ENCODE peak calls at places on chromosome 13, in six cellular contexts. L, O, H, N, J and S are unnamed samples.

GRCh38 chr13:110055089-110055488 is 251.9 kb downstream of the COL4A1 start:
- DNase-seq in J (peak), L (no peak), O (no peak), H (no peak), N (no peak), S (no peak)

GRCh38 chr13:22698477-22698876 is 482.3 kb upstream of the SGCG start:
- DNase-seq in O (no peak), N (no peak), H (no peak), L (no peak), J (no peak), S (no peak)

GRCh38 chr13:113187263-113187669 is 21.2 kb downstream of the PCID2 start:
- DNase-seq in O (peak), H (peak), N (peak), L (peak), J (peak), S (peak)

GRCh38 chr13:26465954-26466353 is 91.5 kb upstream of the WASF3 start:
- DNase-seq in L (no peak), N (no peak), H (no peak), O (no peak), J (no peak), S (no peak)

GRCh38 chr13:29578300-29579048 is 17.0 kb downstream of the SLC7A1 start:
- DNase-seq in L (no peak), H (no peak), N (no peak), O (no peak), J (no peak), S (no peak)

GRCh38 chr13:98443329-98443728 is 133.6 kb downstream of the STK24 start:
- DNase-seq in N (no peak), J (no peak), O (peak), L (peak), H (peak), S (no peak)

GRCh38 chr13:112118451-112119064 is 51.6 kb downstream of the SOX1 start:
- DNase-seq in J (no peak), H (no peak), O (no peak), N (no peak), L (no peak), S (no peak)

GRCh38 chr13:74145249-74145970 is 11.2 kb upstream of the KLF12 start:
- DNase-seq in J (no peak), L (peak), O (no peak), H (no peak), N (no peak), S (peak)

GRCh38 chr13:98938801-98939200 is 39.1 kb downstream of the DOCK9 start:
- DNase-seq in H (no peak), L (no peak), N (no peak), O (peak), J (no peak), S (no peak)

GRCh38 chr13:113548778-113549621 is 35.6 kb upstream of the TFDP1 start:
- DNase-seq in N (no peak), O (no peak), J (no peak), H (no peak), L (no peak), S (no peak)

GRCh38 chr13:47757681-47758080 is 243.4 kb downstream of the SUCLA2 start:
- DNase-seq in J (no peak), L (no peak), O (no peak), H (no peak), N (no peak), S (no peak)

GRCh38 chr13:39245688-39246087 is 207.4 kb downstream of the NHLRC3 start:
- DNase-seq in H (no peak), O (no peak), L (no peak), N (no peak), J (no peak), S (no peak)

GRCh38 chr13:77300176-77301141 is 26.4 kb downstream of the MYCBP2 start:
- DNase-seq in N (no peak), J (no peak), L (peak), O (peak), H (peak), S (no peak)

GRCh38 chr13:46983881-46984280 is 87.0 kb upstream of the HTR2A start:
- DNase-seq in H (no peak), N (no peak), O (no peak), J (no peak), L (peak), S (no peak)

GRCh38 chr13:48501705-48502104 is 31.2 kb downstream of the RCBTB2 start:
- DNase-seq in L (no peak), J (no peak), O (no peak), H (no peak), N (no peak), S (no peak)

GRCh38 chr13:46035066-46035465 is 17.5 kb downstream of the ZC3H13 start:
- DNase-seq in N (no peak), H (no peak), J (no peak), L (no peak), O (peak), S (no peak)

GRCh38 chr13:57418067-57418677 is 213.4 kb upstream of the PCDH17 start:
- DNase-seq in H (no peak), N (no peak), L (no peak), J (no peak), O (no peak), S (no peak)

GRCh38 chr13:94656766-94657165 is 55.1 kb downstream of the GPR180 start:
- DNase-seq in O (peak), H (peak), N (no peak), J (peak), L (peak), S (peak)